ENCODE peak calls at places on chromosomes 13 and 19, in four cellular contexts. N, E, L and Y are unnamed samples.

GRCh38 chr13:77584111-77584510 is 48.6 kb downstream of the SCEL start:
- DNase-seq in N (no peak), E (no peak), L (no peak), Y (no peak)

GRCh38 chr19:12847159-12848139 is 9.1 kb downstream of the MAST1 start:
- DNase-seq in N (peak; percentile 67), E (peak; percentile 88), L (peak; percentile 87), Y (peak; percentile 93)

GRCh38 chr13:102847272-102848234 is 1.7 kb downstream of the ERCC5 start:
- DNase-seq in N (peak; percentile 54), E (no peak), L (no peak), Y (no peak)

GRCh38 chr13:113607056-113607455 is 22.5 kb downstream of the TFDP1 start:
- DNase-seq in N (no peak), E (no peak), L (no peak), Y (no peak)

GRCh38 chr19:37127999-37128820 is 44.3 kb downstream of the ZNF585A start:
- DNase-seq in N (no peak), E (no peak), L (no peak), Y (no peak)

GRCh38 chr13:32878172-32878571 is 138.1 kb upstream of the KL start:
- DNase-seq in N (peak; percentile 12), E (no peak), L (no peak), Y (no peak)

GRCh38 chr13:49110122-49110831 is 109.9 kb upstream of the MLNR start:
- DNase-seq in N (peak; percentile 89), E (peak; percentile 60), L (peak; percentile 76), Y (peak; percentile 33)

GRCh38 chr13:99417821-99418662 is 83.2 kb upstream of the TM9SF2 start:
- DNase-seq in N (no peak), E (peak; percentile 10), L (no peak), Y (peak; percentile 56)

GRCh38 chr19:42185281-42185680 is 32.2 kb downstream of the DEDD2 start:
- DNase-seq in N (peak; percentile 48), E (no peak), L (no peak), Y (no peak)

GRCh38 chr13:34153428-34154180 is 335.7 kb downstream of the RFC3 start:
- DNase-seq in N (no peak), E (no peak), L (no peak), Y (no peak)

GRCh38 chr19:2654585-2654861 is 48.0 kb downstream of the GNG7 start:
- DNase-seq in N (no peak), E (no peak), L (no peak), Y (no peak)
- H3K4me3 ChIP-seq in N (no peak overlapping the region), E (no peak overlapping the region), L (no peak overlapping the region), Y (no peak overlapping the region)

GRCh38 chr13:67223742-67224141 is 6.4 kb downstream of the PCDH9 start:
- DNase-seq in N (no peak), E (no peak), L (no peak), Y (no peak)

GRCh38 chr13:67223024-67223423 is 7.1 kb downstream of the PCDH9 start:
- DNase-seq in N (peak; percentile 26), E (no peak), L (no peak), Y (no peak)

GRCh38 chr13:67226686-67227085 is 3.5 kb downstream of the PCDH9 start:
- DNase-seq in N (no peak), E (no peak), L (no peak), Y (no peak)

GRCh38 chr13:67225252-67226159 is 4.6 kb downstream of the PCDH9 start:
- DNase-seq in N (no peak), E (no peak), L (no peak), Y (no peak)

GRCh38 chr13:67224148-67224846 is 5.8 kb downstream of the PCDH9 start:
- DNase-seq in N (peak; percentile 67), E (peak; percentile 50), L (peak; percentile 67), Y (peak; percentile 76)
- H3K4me3 ChIP-seq in N (peak overlapping the region; percentile 6), E (no peak overlapping the region), L (no peak overlapping the region), Y (no peak overlapping the region)

DNA sequence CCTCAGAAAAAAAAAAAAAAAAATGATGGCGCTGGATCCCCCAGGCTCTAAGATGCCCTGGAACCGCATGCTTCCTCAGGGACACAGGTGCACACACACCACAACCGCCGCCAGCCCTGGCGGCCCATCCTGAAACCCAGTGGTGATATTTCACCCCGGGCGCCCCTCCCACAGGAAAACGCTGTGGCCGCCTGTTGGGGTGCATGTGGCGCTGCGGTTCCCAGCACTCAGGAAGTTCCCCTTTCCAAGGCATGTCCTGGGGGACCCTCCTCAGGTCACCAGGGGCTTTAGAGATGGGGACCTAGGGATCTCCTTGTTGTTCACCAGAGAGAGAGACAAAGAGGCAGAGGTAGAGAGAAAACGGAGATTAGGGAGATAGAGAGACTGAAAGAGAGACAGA is 2.5 kb downstream of the ADGRE2 start:
- DNase-seq in N (no peak), E (no peak), L (no peak), Y (no peak)
- H3K4me3 ChIP-seq in N (no peak overlapping the region), E (no peak overlapping the region), L (no peak overlapping the region), Y (no peak overlapping the region)

GRCh38 chr19:55081773-55082022 is 6.0 kb downstream of the EPS8L1 start:
- DNase-seq in N (no peak), E (no peak), L (no peak), Y (no peak)
- H3K4me3 ChIP-seq in N (no peak overlapping the region), E (peak overlapping the region; percentile 78), L (no peak overlapping the region), Y (peak overlapping the region; percentile 63)

GRCh38 chr19:40721140-40721486 is 4.2 kb downstream of the ITPKC start:
- DNase-seq in N (no peak), E (no peak), L (no peak), Y (no peak)

GRCh38 chr19:40719414-40719894 is 2.5 kb downstream of the ITPKC start:
- DNase-seq in N (no peak), E (no peak), L (no peak), Y (no peak)

GRCh38 chr19:40724315-40724714 is 7.4 kb downstream of the ITPKC start:
- DNase-seq in N (no peak), E (no peak), L (no peak), Y (no peak)

GRCh38 chr19:40723661-40724254 is 6.8 kb downstream of the ITPKC start:
- DNase-seq in N (no peak), E (no peak), L (no peak), Y (no peak)

GRCh38 chr19:40721936-40722661 is 5.2 kb downstream of the ITPKC start:
- DNase-seq in N (no peak), E (no peak), L (no peak), Y (no peak)
- H3K4me3 ChIP-seq in N (no peak overlapping the region), E (no peak overlapping the region), L (no peak overlapping the region), Y (peak overlapping the region; percentile 72)